ENCODE peak calls at places on chromosomes 11 and 22, in nine cellular contexts. Q is globus pallidus; S is pons; F is stimulated activated CD4-positive, alpha-beta T cell treated with anti-CD3 and anti-CD28 coated beads, Interleukin-4, amount 100 ng/mL, for 48 hours; H is foreskin fibroblast; M is fibroblast of villous mesenchyme; V is lower lobe of right lung; N is GM06990; C is activated CD4-positive, alpha-beta T cell treated with anti-CD3 and anti-CD28 coated beads, Interleukin-2, amount 10 ng/mL, durations not matched to agents 7 days and 5 days. A is an unnamed sample.

GRCh38 chr11:117874253-117874909 is 2.1 kb downstream of the FXYD6 start:
- DNase-seq in V (no peak), Q (no peak), H (no peak), C (no peak), S (no peak), M (no peak), N (no peak), F (no peak), A (no peak)

GRCh38 chr22:29737251-29738117 is 17.7 kb downstream of the CABP7 start:
- DNase-seq in V (no peak), F (no peak), C (no peak), H (peak; percentile 37), Q (peak; percentile 16), S (no peak), M (no peak), N (no peak), A (peak; percentile 21)

GRCh38 chr11:118715837-118716260 is 36.4 kb upstream of the TREH start:
- DNase-seq in Q (no peak), M (no peak), C (no peak), V (no peak), F (no peak), S (no peak), H (peak; percentile 28), N (no peak), A (peak; percentile 29)

GRCh38 chr11:57483570-57483934 is 23.2 kb downstream of the RTN4RL2 start:
- DNase-seq in M (no peak), Q (no peak), F (no peak), V (no peak), N (no peak), C (no peak), H (no peak), S (no peak), A (no peak)

GRCh38 chr22:23539135-23539838 is 40.8 kb downstream of the IGLL1 start:
- DNase-seq in S (peak; percentile 91), H (peak; percentile 79), F (peak; percentile 67), M (peak; percentile 80), V (peak; percentile 81), N (no peak), Q (peak; percentile 85), C (peak; percentile 83), A (peak; percentile 70)

GRCh38 chr11:34136420-34136819 is 31.0 kb downstream of the NAT10 start:
- DNase-seq in V (no peak), F (no peak), S (peak; percentile 44), C (no peak), Q (no peak), M (no peak), H (no peak), N (no peak), A (peak; percentile 26)

GRCh38 chr22:50282361-50283144 is 12.4 kb upstream of the MAPK11 start:
- DNase-seq in V (peak; percentile 89), Q (no peak), C (no peak), N (no peak), S (no peak), F (no peak), H (peak; percentile 75), M (peak; percentile 57), A (peak; percentile 86)

GRCh38 chr11:61341706-61342105 is 8.7 kb downstream of the TKFC start:
- DNase-seq in F (no peak), M (no peak), V (no peak), Q (no peak), N (no peak), S (no peak), H (no peak), C (no peak), A (no peak)

GRCh38 chr11:69004411-69005182 is 8.4 kb downstream of the MRGPRF start:
- DNase-seq in M (no peak), Q (no peak), H (no peak), V (no peak), S (no peak), F (no peak), C (no peak), N (no peak), A (no peak)

GRCh38 chr11:1870721-1871466 is 18.0 kb downstream of the LSP1 start:
- DNase-seq in Q (no peak), S (no peak), N (no peak), V (peak; percentile 74), F (no peak), C (peak; percentile 48), H (peak; percentile 39), M (peak; percentile 66), A (no peak)

GRCh38 chr22:27370281-27370680 is 431.3 kb downstream of the MN1 start:
- DNase-seq in S (no peak), N (no peak), M (no peak), V (no peak), C (no peak), Q (no peak), H (no peak), F (no peak), A (no peak)

GRCh38 chr11:2837096-2837601 is 48.4 kb downstream of the CDKN1C start:
- DNase-seq in N (no peak), V (peak; percentile 83), F (no peak), Q (no peak), M (peak; percentile 74), H (peak; percentile 79), C (no peak), S (no peak), A (no peak)

GRCh38 chr11:61699737-61700160 is 19.6 kb downstream of the DAGLA start:
- DNase-seq in V (no peak), F (no peak), S (no peak), C (no peak), N (no peak), Q (peak; percentile 62), H (no peak), M (no peak), A (no peak)

GRCh38 chr11:72232260-72233055 is 7.9 kb downstream of the INPPL1 start:
- DNase-seq in S (no peak), H (no peak), F (no peak), V (no peak), C (no peak), M (no peak), Q (no peak), N (no peak), A (no peak)

GRCh38 chr11:134576721-134577171 is 164.7 kb upstream of the B3GAT1 start:
- DNase-seq in H (no peak), M (no peak), Q (no peak), C (peak; percentile 3), V (no peak), F (no peak), N (no peak), S (no peak), A (no peak)

GRCh38 chr11:20162824-20163777 is 2.8 kb upstream of the DBX1 start:
- DNase-seq in Q (no peak), S (no peak), N (no peak), V (no peak), H (peak; percentile 65), F (no peak), C (no peak), M (peak; percentile 10), A (peak; percentile 37)

GRCh38 chr11:1177771-1178090 is 20.0 kb downstream of the MUC5AC start:
- DNase-seq in M (no peak), H (no peak), F (no peak), N (no peak), C (no peak), V (no peak), S (no peak), Q (no peak), A (no peak)